ENCODE peak calls at places on chromosomes 16 and 17, in seven cellular contexts. L is OCI-LY7; A is cardiac septum; Q is midbrain; B is stimulated activated CD4-positive, alpha-beta T cell treated with anti-CD3 and anti-CD28 coated beads, Interleukin-2, amount 100 ng/mL, for 48 hours; Z is fibroblast of gingiva; U is activated naive CD8-positive, alpha-beta T cell treated with anti-CD3 and anti-CD28 coated beads for 36 hours. E is an unnamed sample.

GRCh38 chr17:2111691-2112090 is 56.8 kb downstream of the HIC1 start:
- DNase-seq in L (no peak), A (no peak), Q (no peak), B (no peak), Z (peak), U (no peak), E (no peak)

GRCh38 chr17:16872351-16872751 is 99.6 kb downstream of the TNFRSF13B start:
- DNase-seq in L (no peak), A (peak), Q (no peak), B (no peak), Z (no peak), U (no peak), E (no peak)

GRCh38 chr17:45428954-45429337 is 3.7 kb downstream of the ARHGAP27 start:
- DNase-seq in L (peak), A (peak), Q (peak), B (no peak), Z (no peak), U (no peak), E (no peak)

GRCh38 chr16:11061629-11062270 is 117.4 kb downstream of the CLEC16A start:
- DNase-seq in L (no peak), A (no peak), Q (no peak), B (no peak), Z (no peak), U (no peak), E (no peak)

GRCh38 chr17:78366109-78366848 is 6.4 kb upstream of the SOCS3 start:
- DNase-seq in L (no peak), A (no peak), Q (no peak), B (no peak), Z (peak), U (no peak), E (no peak)

GRCh38 chr16:56041556-56042140 is 149.6 kb upstream of the GNAO1 start:
- DNase-seq in L (peak), A (no peak), Q (no peak), B (peak), Z (no peak), U (peak), E (no peak)

GRCh38 chr17:79082311-79083190 is 7.9 kb downstream of the ENGASE start:
- DNase-seq in L (peak), A (no peak), Q (no peak), B (peak), Z (no peak), U (peak), E (no peak)

GRCh38 chr16:47143329-47143676 is 442 bp downstream of the NETO2 start:
- DNase-seq in L (peak), A (peak), Q (no peak), B (peak), Z (peak), U (peak), E (no peak)

GRCh38 chr16:66188786-66189725 is 177.4 kb upstream of the CDH5 start:
- DNase-seq in L (no peak), A (no peak), Q (peak), B (no peak), Z (peak), U (no peak), E (no peak)

GRCh38 chr17:79942591-79943353 is 92.9 kb downstream of the TBC1D16 start:
- DNase-seq in L (peak), A (peak), Q (no peak), B (no peak), Z (no peak), U (peak), E (peak)

GRCh38 chr16:10069374-10069773 is 112.9 kb downstream of the GRIN2A start:
- DNase-seq in L (no peak), A (peak), Q (no peak), B (no peak), Z (no peak), U (no peak), E (no peak)

GRCh38 chr17:66777689-66778225 is 57.2 kb upstream of the CACNG5 start:
- DNase-seq in L (no peak), A (peak), Q (peak), B (no peak), Z (no peak), U (no peak), E (no peak)

GRCh38 chr17:6831662-6832263 is at the start of gene TEKT1:
- DNase-seq in L (no peak), A (peak), Q (peak), B (peak), Z (peak), U (peak), E (peak)

GRCh38 chr17:44307387-44308186 is 814 bp upstream of the RUNDC3A start:
- DNase-seq in L (no peak), A (no peak), Q (peak), B (no peak), Z (peak), U (no peak), E (no peak)

GRCh38 chr16:55913717-55914116 is 38.5 kb upstream of the CES5A start:
- DNase-seq in L (no peak), A (no peak), Q (no peak), B (no peak), Z (no peak), U (no peak), E (no peak)

GRCh38 chr16:28845173-28846079 is 722 bp downstream of the TUFM start:
- DNase-seq in L (peak), A (no peak), Q (no peak), B (peak), Z (no peak), U (peak), E (no peak)

GRCh38 chr17:66343531-66344078 is 41.2 kb downstream of the PRKCA start:
- DNase-seq in L (no peak), A (no peak), Q (no peak), B (no peak), Z (no peak), U (no peak), E (no peak)

GRCh38 chr16:25256821-25257503 is 683 bp downstream of the ZKSCAN2 start:
- DNase-seq in L (peak), A (no peak), Q (no peak), B (no peak), Z (peak), U (peak), E (peak)

GRCh38 chr17:36850794-36851193 is 86.5 kb upstream of the LHX1 start:
- DNase-seq in L (no peak), A (no peak), Q (no peak), B (no peak), Z (no peak), U (no peak), E (no peak)

GRCh38 chr16:82004651-82005490 is 6.4 kb downstream of the SDR42E1 start:
- DNase-seq in L (no peak), A (no peak), Q (no peak), B (no peak), Z (no peak), U (no peak), E (no peak)

GRCh38 chr16:50266337-50267091 is at the start of gene ADCY7:
- DNase-seq in L (peak), A (peak), Q (no peak), B (peak), Z (peak), U (peak), E (no peak)

GRCh38 chr16:64544859-64545258 is 577.0 kb downstream of the CDH11 start:
- DNase-seq in L (no peak), A (no peak), Q (no peak), B (no peak), Z (no peak), U (no peak), E (no peak)

GRCh38 chr16:49854227-49855203 is 1.4 kb downstream of the ZNF423 start:
- DNase-seq in L (peak), A (no peak), Q (no peak), B (no peak), Z (no peak), U (no peak), E (no peak)

GRCh38 chr17:1607971-1608320 is 20.7 kb downstream of the SLC43A2 start:
- DNase-seq in L (no peak), A (no peak), Q (no peak), B (no peak), Z (no peak), U (no peak), E (no peak)

GRCh38 chr16:23852794-23853562 is 17.2 kb downstream of the PRKCB start:
- DNase-seq in L (no peak), A (no peak), Q (no peak), B (no peak), Z (no peak), U (no peak), E (no peak)

GRCh38 chr17:18318122-18318521 is 3.0 kb downstream of the SMCR8 start:
- DNase-seq in L (no peak), A (no peak), Q (no peak), B (no peak), Z (no peak), U (no peak), E (no peak)

GRCh38 chr16:71698491-71698890 is 26.0 kb downstream of the PHLPP2 start:
- DNase-seq in L (no peak), A (no peak), Q (no peak), B (no peak), Z (no peak), U (no peak), E (no peak)

GRCh38 chr17:34826332-34826731 is 134.9 kb downstream of the CCT6B start:
- DNase-seq in L (no peak), A (no peak), Q (no peak), B (no peak), Z (no peak), U (no peak), E (no peak)